ENCODE peak calls at places on chromosomes 1 and 21, in seven cellular contexts. V, K, C, T, W, A and J are unnamed samples.
A peak's percentile ranks its signal among the peaks of the same experiment; 100 is the strongest.

GRCh38 chr1:23019851-23020625 is 770 bp downstream of the KDM1A start:
- DNase-seq in V (peak; percentile 41), K (peak; percentile 60), C (peak; percentile 15), T (peak; percentile 81), W (no peak), A (peak; percentile 27), J (peak; percentile 25)

GRCh38 chr1:212791261-212791675 is 309 bp downstream of the NSL1 start:
- DNase-seq in V (peak; percentile 74), K (no peak), C (no peak), T (no peak), W (no peak), A (no peak), J (no peak)

GRCh38 chr1:2448098-2448445 is 28.0 kb upstream of the PLCH2 start:
- DNase-seq in V (no peak), K (peak; percentile 68), C (no peak), T (no peak), W (no peak), A (no peak), J (no peak)

GRCh38 chr1:112707217-112708001 is 482 bp upstream of the RHOC start:
- DNase-seq in V (peak; percentile 89), K (peak; percentile 88), C (peak; percentile 89), T (peak; percentile 95), W (peak; percentile 53), A (peak; percentile 92), J (peak; percentile 93)

GRCh38 chr1:155082301-155082940 is 3.8 kb downstream of the EFNA3 start:
- DNase-seq in V (no peak), K (peak; percentile 31), C (no peak), T (peak; percentile 75), W (no peak), A (no peak), J (no peak)

GRCh38 chr1:245592083-245592460 is 437.3 kb downstream of the KIF26B start:
- DNase-seq in V (no peak), K (no peak), C (no peak), T (no peak), W (no peak), A (no peak), J (no peak)

GRCh38 chr1:246629030-246629429 is 62.8 kb downstream of the CNST start:
- DNase-seq in V (no peak), K (no peak), C (no peak), T (no peak), W (no peak), A (no peak), J (no peak)

GRCh38 chr1:89907669-89908293 is 86.9 kb downstream of the LRRC8D start:
- DNase-seq in V (peak; percentile 60), K (no peak), C (no peak), T (no peak), W (no peak), A (no peak), J (no peak)

GRCh38 chr1:10663668-10664035 is 132.8 kb downstream of the CASZ1 start:
- DNase-seq in V (no peak), K (no peak), C (peak; percentile 61), T (peak; percentile 90), W (no peak), A (peak; percentile 58), J (peak; percentile 51)

GRCh38 chr1:98327151-98327918 is 334.2 kb upstream of the SNX7 start:
- DNase-seq in V (peak; percentile 88), K (no peak), C (no peak), T (no peak), W (no peak), A (no peak), J (no peak)

GRCh38 chr1:68442822-68443556 is 6.8 kb downstream of the RPE65 start:
- DNase-seq in V (peak; percentile 68), K (peak; percentile 32), C (no peak), T (no peak), W (no peak), A (peak; percentile 18), J (no peak)

GRCh38 chr1:214665606-214666110 is 62.7 kb downstream of the CENPF start:
- DNase-seq in V (no peak), K (no peak), C (no peak), T (no peak), W (no peak), A (no peak), J (no peak)

GRCh38 chr1:89781494-89782126 is 39.2 kb upstream of the LRRC8D start:
- DNase-seq in V (no peak), K (no peak), C (no peak), T (no peak), W (no peak), A (no peak), J (no peak)

GRCh38 chr1:156281281-156282142 is 1.1 kb downstream of the SMG5 start:
- DNase-seq in V (peak; percentile 31), K (peak; percentile 67), C (peak; percentile 65), T (no peak), W (no peak), A (no peak), J (peak; percentile 90)

GRCh38 chr1:183761871-183762270 is 43.0 kb upstream of the RGL1 start:
- DNase-seq in V (peak; percentile 34), K (no peak), C (no peak), T (no peak), W (no peak), A (no peak), J (no peak)

GRCh38 chr1:196438324-196438723 is 169.9 kb downstream of the KCNT2 start:
- DNase-seq in V (peak; percentile 13), K (no peak), C (no peak), T (no peak), W (no peak), A (no peak), J (no peak)

GRCh38 chr1:43806183-43806582 is 98.8 kb downstream of the ST3GAL3 start:
- DNase-seq in V (no peak), K (no peak), C (no peak), T (no peak), W (no peak), A (no peak), J (no peak)

GRCh38 chr1:34681481-34682451 is 73.1 kb upstream of the GJB5 start:
- DNase-seq in V (peak; percentile 16), K (peak; percentile 82), C (no peak), T (no peak), W (no peak), A (no peak), J (no peak)

GRCh38 chr1:216705686-216706085 is 17.5 kb downstream of the ESRRG start:
- DNase-seq in V (no peak), K (no peak), C (peak; percentile 20), T (no peak), W (no peak), A (no peak), J (no peak)

GRCh38 chr1:53689223-53689622 is 49.7 kb downstream of the GLIS1 start:
- DNase-seq in V (no peak), K (no peak), C (no peak), T (no peak), W (no peak), A (no peak), J (no peak)

GRCh38 chr1:99723251-99723650 is 43.2 kb downstream of the FRRS1 start:
- DNase-seq in V (no peak), K (no peak), C (no peak), T (no peak), W (no peak), A (no peak), J (no peak)

GRCh38 chr1:156706647-156707008 is 1.2 kb upstream of the CRABP2 start:
- DNase-seq in V (peak; percentile 91), K (peak; percentile 51), C (peak; percentile 74), T (peak; percentile 88), W (peak; percentile 12), A (peak; percentile 86), J (peak; percentile 69)

GRCh38 chr1:53500184-53501064 is 41.2 kb downstream of the DMRTB1 start:
- DNase-seq in V (no peak), K (no peak), C (no peak), T (no peak), W (no peak), A (no peak), J (no peak)

GRCh38 chr1:240117202-240117769 is 25.6 kb downstream of the FMN2 start:
- DNase-seq in V (no peak), K (no peak), C (no peak), T (no peak), W (no peak), A (no peak), J (no peak)

GRCh38 chr1:242764161-242764560 is 239.7 kb upstream of the PLD5 start:
- DNase-seq in V (no peak), K (no peak), C (no peak), T (no peak), W (no peak), A (no peak), J (no peak)

GRCh38 chr1:21932127-21932526 is 5.0 kb downstream of the HSPG2 start:
- DNase-seq in V (peak; percentile 75), K (no peak), C (no peak), T (no peak), W (no peak), A (no peak), J (no peak)
- H3K4me1 ChIP-seq in V (peaks cover 47% of the 10 kb centered on the region), K (peaks cover 61% of the 10 kb centered on the region), C (peaks cover 96% of the 10 kb centered on the region), T (no peaks in the 10 kb centered on the region), W (no peaks in the 10 kb centered on the region), A (peaks cover 33% of the 10 kb centered on the region), J (peaks cover 51% of the 10 kb centered on the region)

DNA sequence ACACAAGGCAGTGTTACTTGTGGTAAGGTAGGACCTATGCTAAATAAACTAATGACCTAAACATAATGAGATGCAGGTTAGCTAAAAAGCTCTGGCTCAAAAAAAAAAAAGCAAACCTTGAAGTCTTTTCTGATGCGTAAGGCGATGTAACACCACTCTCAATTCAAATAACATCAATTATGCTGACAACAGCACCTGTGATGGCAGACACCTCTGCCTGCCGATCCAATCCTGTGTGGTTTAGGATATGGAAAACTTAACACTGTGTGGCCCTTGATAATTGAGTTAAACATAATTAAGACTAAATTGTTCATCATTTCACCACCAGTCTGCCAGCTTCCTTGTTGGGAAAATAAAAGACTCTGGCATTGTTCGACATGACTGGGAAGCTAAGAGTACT is 9.1 kb downstream of the RPAP2 start:
- DNase-seq in V (no peak), K (no peak), C (no peak), T (no peak), W (no peak), A (no peak), J (no peak)
- H3K4me3 ChIP-seq in V (no peak overlapping the region), K (no peak overlapping the region), C (no peak overlapping the region), T (no peak overlapping the region), W (no peak overlapping the region), A (no peak overlapping the region), J (no peak overlapping the region)

DNA sequence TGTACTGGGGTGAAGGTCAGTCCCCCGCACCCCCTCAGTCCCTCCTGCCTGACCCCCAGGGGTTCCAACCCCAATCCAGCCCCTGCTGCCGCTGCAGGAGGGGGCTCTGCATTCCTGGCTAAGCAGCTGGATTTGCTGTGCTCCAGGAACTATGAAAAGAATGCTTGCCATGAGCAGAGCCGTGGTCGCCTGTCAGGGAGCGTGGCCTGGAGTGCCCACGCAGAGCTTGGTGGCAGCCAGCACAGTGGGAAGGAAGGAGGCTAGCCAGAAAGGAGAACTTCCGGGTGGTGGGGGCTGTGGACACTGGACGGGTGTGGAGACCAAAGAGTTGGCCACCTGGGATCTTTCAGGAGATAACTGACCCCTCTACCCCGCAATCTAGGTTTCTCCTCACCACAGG is 5.6 kb downstream of the COL8A2 start:
- DNase-seq in V (no peak), K (no peak), C (no peak), T (no peak), W (no peak), A (no peak), J (no peak)
- H3K4me1 ChIP-seq in V (peaks cover 8% of the 10 kb centered on the region), K (no peaks in the 10 kb centered on the region), C (peaks cover 9% of the 10 kb centered on the region), T (no peaks in the 10 kb centered on the region), W (no peaks in the 10 kb centered on the region), A (no peaks in the 10 kb centered on the region), J (no peaks in the 10 kb centered on the region)

GRCh38 chr21:31684918-31685317 is 25.4 kb downstream of the SOD1 start:
- DNase-seq in V (no peak), K (no peak), C (no peak), T (no peak), W (no peak), A (no peak), J (no peak)
- H3K4me3 ChIP-seq in V (no peak overlapping the region), K (no peak overlapping the region), C (no peak overlapping the region), T (no peak overlapping the region), W (no peak overlapping the region), A (no peak overlapping the region), J (no peak overlapping the region)